ENCODE peak calls at places on chromosome 14, in seven cellular contexts. S, X, P, L, J, Z and I are unnamed samples.

GRCh38 chr14:75274899-75275569 is 3.6 kb upstream of the FOS start:
- DNase-seq in S (no peak), X (no peak), P (no peak), L (peak), J (no peak), Z (peak), I (no peak)

GRCh38 chr14:52068741-52069616 is at the start of gene NID2:
- DNase-seq in L (peak), X (peak), J (no peak), S (peak), Z (peak), P (peak), I (peak)

GRCh38 chr14:38730420-38730819 is 372.6 kb downstream of the SEC23A start:
- DNase-seq in P (no peak), S (no peak), J (no peak), Z (no peak), L (no peak), X (no peak), I (no peak)

GRCh38 chr14:95770777-95771176 is 56.9 kb upstream of the TCL1A start:
- DNase-seq in X (no peak), J (no peak), P (no peak), Z (no peak), L (no peak), S (no peak), I (no peak)

GRCh38 chr14:60317609-60318008 is 68.6 kb downstream of the PPM1A start:
- DNase-seq in Z (no peak), J (no peak), X (no peak), L (no peak), P (no peak), S (no peak), I (no peak)

GRCh38 chr14:104461676-104462443 is 117.7 kb upstream of the C14orf180 start:
- DNase-seq in L (no peak), Z (no peak), P (no peak), S (no peak), X (no peak), J (no peak), I (no peak)

GRCh38 chr14:51912112-51912786 is 51.8 kb downstream of the GNG2 start:
- DNase-seq in X (no peak), P (no peak), S (no peak), Z (no peak), J (no peak), L (no peak), I (no peak)

GRCh38 chr14:63752449-63753169 is 24.7 kb upstream of the SGPP1 start:
- DNase-seq in L (peak), Z (peak), X (no peak), S (peak), P (no peak), J (no peak), I (peak)

GRCh38 chr14:86038401-86038985 is 508.5 kb downstream of the FLRT2 start:
- DNase-seq in X (peak), L (peak), S (no peak), P (no peak), Z (peak), J (no peak), I (peak)

GRCh38 chr14:94373708-94374107 is 14.7 kb downstream of the SERPINA1 start:
- DNase-seq in L (peak), X (no peak), J (no peak), S (peak), P (no peak), Z (peak), I (peak)

GRCh38 chr14:55126089-55126488 is 3.0 kb upstream of the LGALS3 start:
- DNase-seq in L (no peak), X (no peak), J (no peak), S (no peak), P (no peak), Z (no peak), I (no peak)

GRCh38 chr14:33512201-33512600 is 438.7 kb downstream of the EGLN3 start:
- DNase-seq in P (no peak), J (no peak), S (no peak), L (no peak), Z (peak), X (no peak), I (no peak)

GRCh38 chr14:103196716-103197115 is 73.5 kb downstream of the TNFAIP2 start:
- DNase-seq in S (no peak), X (no peak), J (no peak), L (no peak), P (no peak), Z (no peak), I (no peak)

GRCh38 chr14:50299585-50299984 is 12.4 kb downstream of the L2HGDH start:
- DNase-seq in S (no peak), Z (no peak), L (no peak), X (no peak), P (no peak), J (no peak), I (no peak)

GRCh38 chr14:49853572-49854375 is 1.2 kb upstream of the NEMF start:
- DNase-seq in L (peak), X (peak), J (peak), S (peak), Z (peak), P (no peak), I (peak)

GRCh38 chr14:88868558-88869159 is 44.2 kb downstream of the TTC8 start:
- DNase-seq in P (no peak), X (no peak), L (peak), Z (peak), J (no peak), S (no peak), I (peak)